ENCODE peak calls at places on chromosomes 1 and 21, in four cellular contexts. Q is SJSA1, T is A673, K is tibial nerve. P is an unnamed sample.

GRCh38 chr1:225554216-225554812 is 98.6 kb downstream of the ENAH start:
- DNase-seq in T (peak; percentile 62), K (peak; percentile 19), Q (peak; percentile 43), P (peak; percentile 53)

GRCh38 chr1:2639203-2639602 is 6.4 kb upstream of the MMEL1 start:
- DNase-seq in T (no peak), K (no peak), Q (no peak), P (peak; percentile 39)

GRCh38 chr1:38018864-38019343 is 6.4 kb downstream of the UTP11 start:
- DNase-seq in Q (peak; percentile 39), T (peak; percentile 70), K (no peak), P (no peak)

GRCh38 chr1:167082511-167083027 is 7.6 kb downstream of the GPA33 start:
- DNase-seq in T (no peak), Q (no peak), K (no peak), P (no peak)

GRCh38 chr1:8431028-8431427 is 113.1 kb downstream of the SLC45A1 start:
- DNase-seq in T (no peak), K (no peak), Q (no peak), P (no peak)

GRCh38 chr1:20495661-20496060 is 9.7 kb upstream of the CAMK2N1 start:
- DNase-seq in Q (no peak), T (no peak), K (no peak), P (no peak)

GRCh38 chr1:206708058-206708457 is 23.4 kb downstream of the MAPKAPK2 start:
- DNase-seq in K (no peak), T (no peak), Q (no peak), P (no peak)

GRCh38 chr1:45016767-45017166 is 4.7 kb downstream of the UROD start:
- DNase-seq in K (no peak), Q (no peak), T (no peak), P (no peak)

GRCh38 chr1:114620419-114620818 is 39.0 kb upstream of the BCAS2 start:
- DNase-seq in Q (no peak), T (no peak), K (no peak), P (no peak)

GRCh38 chr1:76317299-76317913 is 242.9 kb downstream of the ST6GALNAC3 start:
- DNase-seq in K (no peak), T (no peak), Q (no peak), P (no peak)

GRCh38 chr21:41112740-41113692 is 54.9 kb upstream of the BACE2 start:
- DNase-seq in K (no peak), Q (peak; percentile 9), T (peak; percentile 82), P (peak; percentile 23)

GRCh38 chr1:76170114-76170513 is 95.6 kb downstream of the ST6GALNAC3 start:
- DNase-seq in K (no peak), Q (no peak), T (no peak), P (no peak)

GRCh38 chr21:32094792-32095191 is 184.1 kb downstream of the MIS18A start:
- DNase-seq in K (no peak), T (peak; percentile 28), Q (no peak), P (no peak)

GRCh38 chr1:2277741-2278488 is 49.8 kb downstream of the SKI start:
- DNase-seq in Q (no peak), K (no peak), T (no peak), P (no peak)

GRCh38 chr1:91770675-91771074 is 115.3 kb downstream of the TGFBR3 start:
- DNase-seq in K (no peak), T (no peak), Q (no peak), P (no peak)

GRCh38 chr1:81550753-81551152 is 250.0 kb upstream of the ADGRL2 start:
- DNase-seq in T (no peak), K (no peak), Q (no peak), P (no peak)

GRCh38 chr1:229127301-229127700 is 143.6 kb upstream of the RAB4A start:
- DNase-seq in T (no peak), K (no peak), Q (peak; percentile 56), P (no peak)

GRCh38 chr1:229131243-229132105 is 139.4 kb upstream of the RAB4A start:
- DNase-seq in Q (no peak), K (no peak), T (no peak), P (no peak)

GRCh38 chr1:229128209-229128608 is 142.7 kb upstream of the RAB4A start:
- DNase-seq in K (no peak), Q (no peak), T (no peak), P (no peak)

GRCh38 chr1:229130028-229130668 is 140.8 kb upstream of the RAB4A start:
- DNase-seq in Q (no peak), T (no peak), K (peak; percentile 40), P (no peak)

DNA sequence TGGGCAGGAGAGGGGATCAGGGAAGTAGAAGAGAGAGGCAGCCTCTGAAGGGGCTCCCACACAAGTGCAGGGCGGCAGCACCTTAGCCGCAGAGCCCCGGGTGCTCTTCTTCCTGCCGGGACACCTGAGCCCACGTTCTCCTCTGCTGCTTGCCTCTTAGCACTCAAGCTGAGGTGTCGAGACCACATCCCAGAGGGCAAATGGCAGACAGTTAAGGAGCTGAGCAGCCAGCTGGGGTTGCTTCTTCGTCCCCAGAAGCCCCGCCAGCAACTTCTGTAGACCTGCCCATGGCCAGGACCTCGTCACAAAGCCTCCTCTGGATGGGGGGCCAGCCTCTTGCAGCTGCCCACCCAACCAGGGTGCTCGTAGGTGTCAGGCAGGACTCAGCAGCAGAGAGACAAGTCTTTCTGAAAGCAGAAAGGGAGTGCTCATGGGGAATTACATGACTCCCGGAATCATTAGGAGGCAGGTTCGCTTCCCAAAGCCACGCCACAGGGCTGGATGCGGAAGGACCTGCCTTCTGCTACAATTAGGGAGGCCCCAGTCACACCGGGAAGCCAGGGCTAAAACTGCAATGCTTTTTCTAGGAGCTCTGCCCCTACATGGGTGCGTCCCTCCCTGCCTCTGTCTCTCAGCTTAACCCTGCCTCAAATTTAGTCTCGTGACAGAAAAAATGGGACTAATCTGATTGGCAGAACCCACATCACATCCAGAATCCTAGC is 141.4 kb upstream of the RAB4A start:
- DNase-seq in K (no peak), T (no peak), Q (no peak), P (no peak)
- H3K27ac ChIP-seq in K (no peak overlapping the region), T (no peak overlapping the region), Q (no peak overlapping the region), P (no peak overlapping the region)

GRCh38 chr21:39634507-39634906 is 21.8 kb downstream of the B3GALT5 start:
- DNase-seq in K (no peak), T (no peak), Q (no peak), P (no peak)
- H3K27ac ChIP-seq in K (no peak overlapping the region), T (no peak overlapping the region), Q (peak overlapping the region; percentile 89), P (peak overlapping the region; percentile 85)

DNA sequence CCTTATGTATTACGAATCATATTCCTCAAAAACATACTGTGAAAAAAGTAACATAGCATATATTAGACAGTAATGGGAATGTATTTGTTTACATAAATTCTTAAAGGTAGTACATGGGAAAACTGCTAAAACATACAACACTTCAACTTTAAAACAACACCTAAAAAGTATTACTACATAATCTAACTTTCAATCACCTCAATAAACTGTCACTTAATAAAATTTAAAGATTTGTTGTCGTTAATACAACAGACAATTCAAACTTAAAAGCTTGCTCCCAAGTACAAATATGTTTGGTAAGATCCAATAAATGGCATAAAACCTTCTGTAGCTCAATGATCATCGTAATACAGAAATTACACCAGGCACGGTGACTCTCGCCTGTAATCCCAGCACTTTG is 3.7 kb downstream of the ARID4B start:
- DNase-seq in Q (no peak), K (no peak), T (no peak), P (no peak)
- H3K27ac ChIP-seq in Q (no peak overlapping the region), K (no peak overlapping the region), T (no peak overlapping the region), P (no peak overlapping the region)

DNA sequence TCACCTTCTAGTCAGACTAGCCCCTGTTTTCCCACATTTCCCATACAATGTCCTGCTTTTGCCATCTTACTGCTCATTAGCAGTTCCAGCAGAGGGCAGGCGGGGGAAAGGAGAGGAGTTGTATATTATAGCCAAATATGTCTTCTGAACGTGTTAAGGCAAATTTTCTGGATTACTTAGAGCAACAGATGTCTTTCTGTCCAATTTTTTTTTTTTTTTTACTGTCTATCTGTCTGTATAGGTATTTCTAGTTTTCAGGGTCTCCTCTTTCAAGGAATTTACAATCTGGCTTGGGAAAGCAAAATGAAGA is 30.0 kb upstream of the DDAH1 start:
- DNase-seq in T (peak; percentile 9), Q (no peak), K (peak; percentile 33), P (no peak)
- H3K27ac ChIP-seq in T (no peak overlapping the region), Q (peak overlapping the region; percentile 86), K (no peak overlapping the region), P (peak overlapping the region; percentile 99)

DNA sequence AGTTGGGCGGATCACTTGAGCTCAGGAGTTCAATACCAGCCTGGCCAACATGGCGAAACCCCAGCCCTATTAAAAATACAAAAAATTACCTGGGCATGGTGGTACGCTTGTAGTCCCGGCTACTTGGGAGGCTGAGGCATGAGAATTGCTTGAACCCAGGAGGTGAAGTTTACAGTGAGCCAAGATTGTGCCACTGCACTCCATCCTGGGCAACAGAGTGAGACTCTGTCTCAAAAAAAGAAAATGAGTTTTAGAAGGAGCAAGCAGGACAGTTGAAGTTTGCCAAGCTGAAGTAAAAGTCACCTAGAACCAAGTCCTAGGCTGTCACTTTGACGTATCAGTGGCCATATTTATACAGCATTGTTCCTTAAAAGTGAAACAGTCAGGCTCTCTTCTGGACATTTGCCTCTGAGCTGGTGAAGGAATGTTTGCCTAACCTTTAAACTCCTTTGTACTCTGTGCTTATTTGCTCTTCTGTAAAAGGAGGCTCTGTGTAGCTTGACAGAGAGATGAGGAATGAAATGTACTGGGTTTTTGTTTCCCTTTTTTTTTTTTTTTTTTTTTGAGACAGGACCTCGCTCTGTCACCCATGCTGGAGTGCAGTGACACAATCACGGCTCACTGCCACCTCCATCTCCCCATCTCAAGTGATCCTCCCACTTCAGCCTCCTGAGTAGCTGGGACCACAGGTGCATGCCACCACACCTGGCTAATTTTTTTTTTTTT is 2.8 kb downstream of the RAB4A start:
- DNase-seq in K (no peak), T (no peak), Q (peak; percentile 46), P (no peak)
- H3K27ac ChIP-seq in K (peak overlapping the region; percentile 67), T (no peak overlapping the region), Q (no peak overlapping the region), P (no peak overlapping the region)

DNA sequence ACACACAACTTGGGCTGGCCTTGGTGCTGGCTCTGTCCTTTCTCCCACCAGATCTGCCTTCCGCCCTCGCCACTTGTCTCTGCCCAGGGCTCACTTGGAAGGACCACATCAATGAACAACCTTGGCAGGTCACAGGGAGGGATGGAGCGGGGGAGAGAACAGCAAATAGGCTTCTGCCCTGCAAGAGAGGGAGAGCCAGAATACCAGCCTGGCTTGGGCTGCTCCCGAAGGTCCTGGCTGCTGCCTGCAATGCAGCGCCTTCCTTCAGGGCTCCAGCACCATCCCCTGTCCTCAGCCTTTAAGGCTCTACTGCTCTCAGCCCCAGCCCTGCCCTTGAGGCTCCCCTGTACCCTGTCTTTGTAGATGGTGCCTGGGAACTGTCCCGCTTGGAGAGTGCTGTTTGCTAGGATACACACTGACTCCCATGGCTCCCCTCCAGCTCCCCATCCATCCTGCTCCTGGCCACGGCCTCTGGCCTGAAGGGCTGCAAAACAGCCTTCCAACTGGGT is 43.8 kb downstream of the HIVEP3 start:
- DNase-seq in K (no peak), Q (no peak), T (no peak), P (no peak)
- H3K27ac ChIP-seq in K (no peak overlapping the region), Q (no peak overlapping the region), T (no peak overlapping the region), P (no peak overlapping the region)

GRCh38 chr1:203524152-203524551 is 30.2 kb downstream of the OPTC start:
- DNase-seq in Q (no peak), K (no peak), T (no peak), P (no peak)
- H3K27ac ChIP-seq in Q (no peak overlapping the region), K (peak overlapping the region; percentile 84), T (no peak overlapping the region), P (no peak overlapping the region)

DNA sequence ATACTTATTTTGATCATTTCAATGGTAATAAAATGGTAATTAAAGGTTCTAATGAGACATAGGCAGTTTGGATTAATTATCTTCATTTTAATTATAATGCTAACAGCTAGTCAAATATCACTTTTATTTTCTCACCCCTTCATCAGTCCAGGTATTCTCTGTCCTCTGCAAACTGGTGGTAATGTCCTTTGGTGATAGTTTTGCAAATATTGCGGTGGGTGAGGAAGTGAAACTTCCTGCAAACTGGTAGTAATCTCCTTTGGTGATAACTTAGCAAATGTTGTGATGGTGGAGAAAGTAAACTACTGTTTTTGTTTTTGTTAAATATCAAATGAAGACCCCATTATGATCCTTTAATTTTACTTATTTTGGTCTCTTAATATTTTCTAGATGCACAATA is 209.0 kb downstream of the AMY1C start:
- DNase-seq in K (no peak), Q (no peak), T (no peak), P (no peak)
- H3K27ac ChIP-seq in K (no peak overlapping the region), Q (no peak overlapping the region), T (no peak overlapping the region), P (no peak overlapping the region)